ENCODE peak calls at places on chromosomes 7 and 10, in four cellular contexts. I, U, B and L are unnamed samples.

GRCh38 chr7:150417863-150418262 is 32.6 kb upstream of the GIMAP8 start:
- DNase-seq in I (no peak), U (peak), B (no peak), L (no peak)

GRCh38 chr7:140316165-140316661 is 82.1 kb downstream of the SLC37A3 start:
- DNase-seq in I (no peak), U (no peak), B (no peak), L (peak)

GRCh38 chr10:63522129-63522687 is 1.0 kb downstream of the REEP3 start:
- DNase-seq in I (no peak), U (peak), B (no peak), L (peak)

GRCh38 chr7:141133646-141134045 is 59.8 kb downstream of the TMEM178B start:
- DNase-seq in I (no peak), U (no peak), B (no peak), L (no peak)

GRCh38 chr10:95246582-95247051 is 44.2 kb downstream of the PDLIM1 start:
- DNase-seq in I (no peak), U (peak), B (peak), L (peak)

GRCh38 chr7:5615190-5616070 is 166.0 kb downstream of the RNF216 start:
- DNase-seq in I (no peak), U (peak), B (no peak), L (no peak)

GRCh38 chr7:28125381-28126046 is 55.1 kb downstream of the JAZF1 start:
- DNase-seq in I (no peak), U (no peak), B (no peak), L (no peak)

GRCh38 chr7:157329447-157329846 is 7.4 kb upstream of the DNAJB6 start:
- DNase-seq in I (no peak), U (peak), B (no peak), L (no peak)

GRCh38 chr10:48470893-48471805 is 133.7 kb downstream of the ARHGAP22 start:
- DNase-seq in I (no peak), U (no peak), B (no peak), L (no peak)

GRCh38 chr10:127133225-127133624 is 63.2 kb downstream of the INSYN2A start:
- DNase-seq in I (no peak), U (no peak), B (no peak), L (no peak)

GRCh38 chr10:47423476-47423875 is 39.4 kb upstream of the ZNF488 start:
- DNase-seq in I (no peak), U (no peak), B (no peak), L (no peak)

GRCh38 chr7:118946283-118946682 is 721.8 kb downstream of the ANKRD7 start:
- DNase-seq in I (no peak), U (no peak), B (no peak), L (no peak)

GRCh38 chr10:35876248-35876647 is 234.2 kb upstream of the FZD8 start:
- DNase-seq in I (no peak), U (no peak), B (no peak), L (peak)

GRCh38 chr10:33186150-33186549 is 148.3 kb downstream of the NRP1 start:
- DNase-seq in I (no peak), U (no peak), B (no peak), L (no peak)

GRCh38 chr10:119428789-119429188 is 113.7 kb downstream of the RGS10 start:
- DNase-seq in I (no peak), U (no peak), B (no peak), L (no peak)

GRCh38 chr10:107749235-107749634 is 584.7 kb upstream of the SORCS1 start:
- DNase-seq in I (no peak), U (no peak), B (no peak), L (no peak)

GRCh38 chr10:14414901-14415300 is 84.2 kb upstream of the FRMD4A start:
- DNase-seq in I (no peak), U (no peak), B (no peak), L (no peak)

GRCh38 chr7:88357794-88358533 is 51.3 kb upstream of the STEAP4 start:
- DNase-seq in I (no peak), U (peak), B (peak), L (peak)

GRCh38 chr10:29958440-29958839 is 100.9 kb downstream of the JCAD start:
- DNase-seq in I (no peak), U (no peak), B (no peak), L (no peak)

GRCh38 chr10:21100871-21101514 is 203.9 kb upstream of the NEBL start:
- DNase-seq in I (no peak), U (no peak), B (no peak), L (no peak)

GRCh38 chr7:129123517-129123872 is 21.0 kb upstream of the TSPAN33 start:
- DNase-seq in I (no peak), U (no peak), B (no peak), L (no peak)

GRCh38 chr7:1087462-1087809 is 477 bp upstream of the GPER1 start:
- DNase-seq in I (no peak), U (no peak), B (no peak), L (no peak)

GRCh38 chr10:35949820-35950219 is 307.7 kb upstream of the FZD8 start:
- DNase-seq in I (no peak), U (no peak), B (no peak), L (no peak)

GRCh38 chr10:8731415-8732110 is 677.1 kb downstream of the GATA3 start:
- DNase-seq in I (no peak), U (no peak), B (no peak), L (no peak)

GRCh38 chr7:45882465-45882810 is 5.8 kb upstream of the IGFBP1 start:
- DNase-seq in I (no peak), U (no peak), B (peak), L (no peak)
- TF ChIP-seq PBX3 in I (no peak), U (no peak), B (no peak), L (no peak)

DNA sequence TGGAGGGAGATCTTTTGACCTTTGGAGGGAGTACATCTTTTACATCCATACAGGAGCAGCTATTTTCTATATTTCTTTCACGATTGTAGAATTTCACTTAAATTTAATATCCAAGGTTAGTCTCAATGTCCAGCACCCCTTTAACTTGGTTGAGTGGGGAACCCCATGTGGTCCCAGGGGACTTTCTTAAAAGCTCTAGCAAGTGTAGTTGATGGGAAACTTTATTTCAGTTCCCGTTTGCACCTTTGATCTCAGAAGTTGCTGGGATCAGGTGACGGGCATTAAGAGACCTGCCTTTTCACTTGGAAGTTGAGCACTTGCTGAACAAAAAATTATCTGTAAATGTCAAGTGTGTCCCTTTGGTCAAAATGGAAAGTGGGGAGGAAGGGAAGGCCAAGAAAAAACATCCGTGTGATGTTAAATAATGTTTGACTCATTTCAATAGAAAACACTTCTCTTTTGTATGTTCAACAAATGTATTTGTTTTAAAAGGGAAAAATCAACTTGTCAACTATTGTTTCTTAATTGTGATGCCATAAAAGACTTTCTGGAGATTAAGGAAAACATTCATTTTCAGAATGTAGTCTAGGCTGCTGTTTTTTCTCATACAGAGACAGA is 370.1 kb upstream of the GALNT17 start:
- DNase-seq in I (peak), U (no peak), B (no peak), L (no peak)
- TF ChIP-seq PBX3 in I (no peak), U (no peak), B (no peak), L (no peak)

DNA sequence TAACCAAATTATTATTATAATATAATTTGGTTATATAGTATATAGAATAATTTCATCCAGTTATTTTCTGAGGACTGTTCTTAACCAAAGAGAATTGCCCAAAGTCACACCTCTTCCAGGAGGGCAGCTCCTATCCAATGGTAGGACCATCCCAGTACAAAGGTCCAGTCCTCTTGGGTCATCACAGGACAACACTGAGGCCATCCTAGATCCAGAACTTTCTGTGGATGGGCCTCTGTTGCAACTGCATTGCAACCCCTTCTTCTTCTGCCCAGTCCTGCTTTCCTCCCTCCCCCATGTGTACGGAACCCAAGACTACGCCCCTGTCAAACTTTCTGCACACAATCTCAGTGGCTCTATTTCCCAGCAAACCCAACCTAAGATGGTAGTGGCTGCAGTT is 5.4 kb upstream of the HABP2 start:
- DNase-seq in I (no peak), U (no peak), B (no peak), L (no peak)
- TF ChIP-seq PBX3 in I (no peak), U (no peak), B (no peak), L (no peak)

GRCh38 chr7:91573405-91573804 is 307.1 kb downstream of the MTERF1 start:
- DNase-seq in I (no peak), U (no peak), B (no peak), L (no peak)
- TF ChIP-seq PBX3 in I (no peak), U (no peak), B (no peak), L (no peak)

GRCh38 chr10:235921-236320 is 100.7 kb downstream of the ZMYND11 start:
- DNase-seq in I (no peak), U (no peak), B (no peak), L (no peak)

GRCh38 chr10:241451-241850 is 106.2 kb downstream of the ZMYND11 start:
- DNase-seq in I (no peak), U (no peak), B (no peak), L (no peak)

GRCh38 chr10:234708-235406 is 99.6 kb downstream of the ZMYND11 start:
- DNase-seq in I (no peak), U (no peak), B (no peak), L (no peak)

GRCh38 chr10:244227-244626 is 109.0 kb downstream of the ZMYND11 start:
- DNase-seq in I (no peak), U (no peak), B (no peak), L (no peak)

GRCh38 chr10:239109-239508 is 103.9 kb downstream of the ZMYND11 start:
- DNase-seq in I (no peak), U (no peak), B (no peak), L (peak)
- TF ChIP-seq PBX3 in I (no peak), U (no peak), B (no peak), L (no peak)

GRCh38 chr10:86411281-86411841 is 44.8 kb upstream of the GRID1 start:
- DNase-seq in I (peak), U (no peak), B (peak), L (no peak)
- TF ChIP-seq PBX3 in I (no peak), U (no peak), B (no peak), L (no peak)

GRCh38 chr10:1063232-1063862 is 7.2 kb downstream of the WDR37 start:
- DNase-seq in I (no peak), U (no peak), B (no peak), L (no peak)
- TF ChIP-seq PBX3 in I (no peak), U (no peak), B (no peak), L (no peak)

GRCh38 chr7:156192921-156193320 is 380.7 kb upstream of the SHH start:
- DNase-seq in I (no peak), U (no peak), B (no peak), L (peak)
- TF ChIP-seq PBX3 in I (no peak), U (no peak), B (no peak), L (no peak)